ENCODE peak calls at places on chromosomes 3 and 15, in six cellular contexts. T is sigmoid colon, Z is foreskin fibroblast, M is BJ, U is fibroblast of lung, A is progenitor cell of endocrine pancreas. L is an unnamed sample.

GRCh38 chr3:176987901-176988300 is 209.4 kb downstream of the TBL1XR1 start:
- DNase-seq in T (no peak), A (no peak), Z (no peak), U (peak; percentile 66), M (no peak), L (no peak)

GRCh38 chr15:88621789-88622604 is 857 bp downstream of the AEN start:
- DNase-seq in Z (no peak), U (peak; percentile 51), A (no peak), T (peak; percentile 48), M (no peak), L (peak; percentile 43)

GRCh38 chr3:24196526-24196925 is 251.4 kb downstream of the NR1D2 start:
- DNase-seq in M (peak; percentile 77), U (no peak), Z (peak; percentile 45), A (no peak), T (no peak), L (no peak)

GRCh38 chr3:43222594-43222993 is 63.7 kb upstream of the SNRK start:
- DNase-seq in A (no peak), Z (no peak), U (no peak), M (no peak), T (no peak), L (no peak)

GRCh38 chr3:123150449-123150954 is 51.2 kb upstream of the SEC22A start:
- DNase-seq in M (no peak), T (no peak), A (no peak), U (no peak), Z (no peak), L (no peak)

GRCh38 chr3:159322322-159322939 is 520.6 kb downstream of the MFSD1 start:
- DNase-seq in T (no peak), U (peak; percentile 15), M (no peak), Z (peak; percentile 7), A (no peak), L (peak; percentile 54)

GRCh38 chr3:188826574-188826973 is 345.2 kb upstream of the TPRG1 start:
- DNase-seq in Z (no peak), A (no peak), U (no peak), T (no peak), M (no peak), L (no peak)

GRCh38 chr3:48092270-48092669 is 76.1 kb upstream of the MAP4 start:
- DNase-seq in M (no peak), U (peak; percentile 29), T (no peak), Z (no peak), A (no peak), L (no peak)

GRCh38 chr3:15948403-15948802 is 150.6 kb upstream of the ANKRD28 start:
- DNase-seq in Z (no peak), A (no peak), U (no peak), T (no peak), M (no peak), L (no peak)

GRCh38 chr15:50627351-50628055 is 59.1 kb downstream of the TRPM7 start:
- DNase-seq in U (no peak), T (no peak), M (peak; percentile 17), Z (no peak), A (no peak), L (no peak)

GRCh38 chr3:112508261-112508660 is 9.0 kb upstream of the BTLA start:
- DNase-seq in U (no peak), A (no peak), M (no peak), T (no peak), Z (no peak), L (no peak)

GRCh38 chr3:42772670-42773408 is at the start of gene CCDC13:
- DNase-seq in M (peak; percentile 41), U (peak; percentile 93), A (peak; percentile 77), Z (peak; percentile 90), T (peak; percentile 97), L (peak; percentile 85)

GRCh38 chr3:124202754-124203153 is 210.8 kb upstream of the ROPN1 start:
- DNase-seq in A (no peak), Z (no peak), T (peak; percentile 82), M (no peak), U (peak; percentile 24), L (no peak)

GRCh38 chr3:120438971-120439370 is 11.8 kb downstream of the FSTL1 start:
- DNase-seq in T (peak; percentile 90), M (no peak), U (peak; percentile 92), Z (peak; percentile 81), A (no peak), L (no peak)

GRCh38 chr3:32026583-32026982 is 45.0 kb downstream of the ZNF860 start:
- DNase-seq in Z (no peak), A (no peak), T (no peak), M (no peak), U (no peak), L (no peak)

GRCh38 chr15:65077981-65078352 is 1.4 kb downstream of the KBTBD13 start:
- DNase-seq in Z (peak; percentile 56), A (peak; percentile 38), M (no peak), T (peak; percentile 89), U (no peak), L (peak; percentile 70)

GRCh38 chr15:73575636-73576247 is 57.4 kb downstream of the NPTN start:
- DNase-seq in U (no peak), A (no peak), M (peak; percentile 14), T (peak; percentile 70), Z (peak; percentile 16), L (no peak)

GRCh38 chr3:188090626-188091309 is 63.2 kb upstream of the LPP start:
- DNase-seq in M (no peak), A (no peak), U (no peak), Z (no peak), T (no peak), L (no peak)

GRCh38 chr3:53346922-53347260 is 452 bp downstream of the DCP1A start:
- DNase-seq in Z (no peak), T (no peak), M (no peak), U (no peak), A (no peak), L (no peak)

GRCh38 chr15:32828507-32829186 is 110.8 kb downstream of the GREM1 start:
- DNase-seq in A (no peak), M (peak; percentile 80), U (peak; percentile 89), Z (peak; percentile 85), T (no peak), L (no peak)

GRCh38 chr3:64104006-64104405 is 80.7 kb upstream of the PSMD6 start:
- DNase-seq in A (no peak), Z (no peak), U (no peak), T (no peak), M (no peak), L (no peak)

GRCh38 chr15:67009576-67010569 is 55.5 kb upstream of the SMAD3 start:
- DNase-seq in U (no peak), T (no peak), A (no peak), Z (no peak), M (no peak), L (no peak)

GRCh38 chr3:134449277-134449676 is 36.5 kb downstream of the ANAPC13 start:
- DNase-seq in M (no peak), T (no peak), A (no peak), Z (no peak), U (peak; percentile 56), L (peak; percentile 58)

GRCh38 chr3:155356594-155357370 is 63.3 kb upstream of the STRIT1 start:
- DNase-seq in T (no peak), A (no peak), M (no peak), U (no peak), Z (no peak), L (peak; percentile 44)

GRCh38 chr15:28086175-28086703 is 12.9 kb downstream of the OCA2 start:
- DNase-seq in U (peak; percentile 47), T (no peak), Z (no peak), M (no peak), A (peak; percentile 46), L (peak; percentile 70)
- TF ChIP-seq CTCF in U (peak; percentile 86), T (peak; percentile 25), Z (peak; percentile 71), M (peak; percentile 85), A (peak; percentile 75), L (peak; percentile 78)

GRCh38 chr15:84572231-84572630 is 28.6 kb upstream of the ZSCAN2 start:
- DNase-seq in M (no peak), U (no peak), Z (peak; percentile 31), A (no peak), T (no peak), L (no peak)

GRCh38 chr15:84570164-84570692 is 30.6 kb upstream of the ZSCAN2 start:
- DNase-seq in T (peak; percentile 80), M (no peak), U (no peak), A (peak; percentile 44), Z (peak; percentile 34), L (peak; percentile 22)

DNA sequence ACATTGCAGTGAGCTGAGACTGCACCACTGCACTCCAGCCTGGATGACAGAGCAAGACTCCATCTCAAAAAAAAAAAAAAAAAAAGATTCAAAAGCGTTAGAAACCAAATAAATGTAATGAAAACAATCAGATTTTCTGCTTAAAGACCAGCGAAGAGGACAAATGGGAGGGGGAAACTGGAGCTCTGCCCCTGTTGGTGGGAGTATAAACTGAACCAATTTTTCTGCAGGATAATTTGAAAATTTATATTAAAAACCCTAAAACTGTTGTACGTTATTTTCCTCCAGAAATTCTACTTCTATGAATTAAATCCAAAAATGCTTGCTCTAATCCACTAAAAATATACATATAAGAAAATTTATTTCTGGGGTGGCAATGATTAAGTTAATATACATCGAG is 25.3 kb upstream of the ZSCAN2 start:
- DNase-seq in M (no peak), A (no peak), Z (no peak), T (no peak), U (no peak), L (no peak)
- TF ChIP-seq CTCF in M (no peak), A (no peak), Z (no peak), T (no peak), U (no peak), L (no peak)

GRCh38 chr15:38071211-38071972 is 137.0 kb downstream of the TMCO5A start:
- DNase-seq in Z (no peak), T (no peak), M (no peak), U (no peak), A (no peak), L (no peak)
- TF ChIP-seq CTCF in Z (no peak), T (no peak), M (no peak), U (no peak), A (no peak), L (no peak)

GRCh38 chr3:12541625-12542024 is 3.7 kb downstream of the MKRN2OS start:
- DNase-seq in A (no peak), M (no peak), Z (no peak), T (no peak), U (no peak), L (no peak)
- TF ChIP-seq CTCF in A (peak; percentile 52), M (peak; percentile 42), Z (no peak), T (no peak), U (no peak), L (peak; percentile 48)

GRCh38 chr3:90092994-90093393 is 985.6 kb downstream of the EPHA3 start:
- DNase-seq in Z (peak; percentile 9), U (peak; percentile 57), M (no peak), T (no peak), A (no peak), L (peak; percentile 61)
- TF ChIP-seq CTCF in Z (peak; percentile 39), U (peak; percentile 71), M (peak; percentile 46), T (peak; percentile 25), A (peak; percentile 53), L (peak; percentile 77)

GRCh38 chr3:105369501-105370371 is 3.0 kb downstream of the ALCAM start:
- DNase-seq in M (no peak), A (peak; percentile 30), T (peak; percentile 85), U (peak; percentile 86), Z (peak; percentile 62), L (peak; percentile 79)
- TF ChIP-seq CTCF in M (peak; percentile 72), A (peak; percentile 62), T (peak; percentile 26), U (peak; percentile 75), Z (peak; percentile 56), L (peak; percentile 79)

L was measured in A673.